ENCODE peak calls at places on chromosomes 4 and X, in ten cellular contexts. M, B, P, U, F, G, O, Q, I and S are unnamed samples.
A peak's percentile ranks its signal among the peaks of the same experiment; 100 is the strongest.

GRCh38 chr4:5098176-5098575 is 46.9 kb downstream of the STK32B start:
- DNase-seq in M (no peak), B (no peak), P (no peak), U (peak; percentile 72), F (no peak), G (no peak), O (no peak), Q (no peak), I (peak; percentile 41), S (no peak)

GRCh38 chr4:28490669-28491068 is 1630.0 kb downstream of the STIM2 start:
- DNase-seq in M (no peak), B (peak; percentile 64), P (no peak), U (peak; percentile 16), F (no peak), G (no peak), O (no peak), Q (no peak), I (peak; percentile 52), S (no peak)

GRCh38 chrX:124388562-124388961 is 42.2 kb downstream of the SH2D1A start:
- DNase-seq in M (peak; percentile 68), B (peak; percentile 65), P (peak; percentile 30), U (peak; percentile 37), F (peak; percentile 18), G (peak; percentile 67), O (no peak), Q (peak; percentile 63), I (peak; percentile 49), S (peak; percentile 6)

GRCh38 chr4:112895785-112896184 is 153.7 kb upstream of the ANK2 start:
- DNase-seq in M (no peak), B (peak; percentile 74), P (no peak), U (peak; percentile 1), F (no peak), G (peak; percentile 81), O (no peak), Q (no peak), I (no peak), S (no peak)

GRCh38 chr4:46389301-46389761 is 597 bp downstream of the GABRA2 start:
- DNase-seq in M (no peak), B (peak; percentile 19), P (no peak), U (no peak), F (no peak), G (peak; percentile 68), O (no peak), Q (no peak), I (no peak), S (no peak)

GRCh38 chrX:100829730-100830129 is 9.5 kb downstream of the CSTF2 start:
- DNase-seq in M (peak; percentile 16), B (peak; percentile 76), P (no peak), U (peak; percentile 22), F (no peak), G (no peak), O (no peak), Q (peak; percentile 25), I (peak; percentile 77), S (peak; percentile 24)

GRCh38 chr4:174045381-174045780 is 238.1 kb downstream of the FBXO8 start:
- DNase-seq in M (no peak), B (no peak), P (no peak), U (no peak), F (no peak), G (no peak), O (no peak), Q (no peak), I (no peak), S (no peak)

GRCh38 chr4:65791807-65792308 is 121.6 kb upstream of the EPHA5 start:
- DNase-seq in M (no peak), B (no peak), P (no peak), U (peak; percentile 4), F (no peak), G (peak; percentile 11), O (no peak), Q (no peak), I (no peak), S (no peak)

GRCh38 chr4:68732653-68733466 is 62.4 kb upstream of the UGT2B15 start:
- DNase-seq in M (no peak), B (peak; percentile 65), P (no peak), U (no peak), F (peak; percentile 41), G (peak; percentile 13), O (no peak), Q (no peak), I (no peak), S (no peak)

GRCh38 chr4:153649572-153649991 is 34.5 kb upstream of the TLR2 start:
- DNase-seq in M (no peak), B (peak; percentile 31), P (no peak), U (peak; percentile 27), F (no peak), G (peak; percentile 67), O (no peak), Q (no peak), I (peak; percentile 42), S (no peak)

GRCh38 chrX:50770702-50771101 is 43.3 kb downstream of the SHROOM4 start:
- DNase-seq in M (no peak), B (peak; percentile 70), P (no peak), U (no peak), F (no peak), G (no peak), O (no peak), Q (no peak), I (no peak), S (no peak)

GRCh38 chr4:2243682-2244380 is 1.9 kb upstream of the HAUS3 start:
- DNase-seq in M (no peak), B (peak; percentile 20), P (no peak), U (peak; percentile 66), F (peak; percentile 15), G (no peak), O (no peak), Q (peak; percentile 23), I (peak; percentile 18), S (no peak)

GRCh38 chr4:28357985-28358384 is 1497.3 kb downstream of the STIM2 start:
- DNase-seq in M (no peak), B (no peak), P (no peak), U (peak; percentile 50), F (no peak), G (peak; percentile 42), O (no peak), Q (no peak), I (peak; percentile 39), S (no peak)

GRCh38 chr4:6313216-6313615 is 43.6 kb downstream of the WFS1 start:
- DNase-seq in M (no peak), B (no peak), P (no peak), U (no peak), F (no peak), G (no peak), O (no peak), Q (no peak), I (no peak), S (no peak)

GRCh38 chr4:81688085-81688484 is 216.4 kb upstream of the RASGEF1B start:
- DNase-seq in M (peak; percentile 39), B (peak; percentile 48), P (no peak), U (no peak), F (no peak), G (no peak), O (no peak), Q (peak; percentile 20), I (no peak), S (peak; percentile 7)

GRCh38 chrX:47232803-47233332 is at the start of gene USP11:
- DNase-seq in M (peak; percentile 56), B (peak; percentile 47), P (peak; percentile 74), U (peak; percentile 66), F (peak; percentile 38), G (peak; percentile 83), O (no peak), Q (peak; percentile 74), I (peak; percentile 51), S (peak; percentile 61)

GRCh38 chr4:137266511-137266910 is 265.8 kb downstream of the PCDH18 start:
- DNase-seq in M (no peak), B (no peak), P (no peak), U (peak; percentile 40), F (no peak), G (no peak), O (no peak), Q (no peak), I (no peak), S (no peak)

GRCh38 chrX:16258936-16259335 is 91.7 kb downstream of the MAGEB17 start:
- DNase-seq in M (no peak), B (no peak), P (no peak), U (no peak), F (no peak), G (no peak), O (no peak), Q (no peak), I (peak; percentile 61), S (no peak)